ENCODE peak calls at places on chromosomes 4 and X, in nine cellular contexts. One of them, this sample, is unnamed.

GRCh38 chr4:56038763-56039162 is 90.0 kb downstream of the CEP135 start:
- DNase-seq in thyroid gland: no peak
- DNase-seq in K562: no peak
- DNase-seq in body of pancreas: no peak
- DNase-seq in sigmoid colon: no peak
- DNase-seq in H54: no peak
- DNase-seq in suprapubic skin: no peak
- DNase-seq in ovary: no peak
- DNase-seq in A549: no peak
- DNase-seq in this sample: no peak

GRCh38 chr4:69584135-69584534 is 55.3 kb downstream of the UGT2A2 start:
- DNase-seq in thyroid gland: no peak
- DNase-seq in K562: no peak
- DNase-seq in body of pancreas: no peak
- DNase-seq in sigmoid colon: no peak
- DNase-seq in H54: no peak
- DNase-seq in suprapubic skin: no peak
- DNase-seq in ovary: no peak
- DNase-seq in A549: no peak
- DNase-seq in this sample: no peak

GRCh38 chr4:182854466-182854865 is 62.7 kb downstream of the DCTD start:
- DNase-seq in thyroid gland: no peak
- DNase-seq in K562: no peak
- DNase-seq in body of pancreas: no peak
- DNase-seq in sigmoid colon: no peak
- DNase-seq in H54: no peak
- DNase-seq in suprapubic skin: no peak
- DNase-seq in ovary: no peak
- DNase-seq in A549: no peak
- DNase-seq in this sample: no peak

GRCh38 chr4:80507077-80507476 is 171.5 kb downstream of the CFAP299 start:
- DNase-seq in thyroid gland: no peak
- DNase-seq in K562: peak
- DNase-seq in body of pancreas: no peak
- DNase-seq in sigmoid colon: no peak
- DNase-seq in H54: no peak
- DNase-seq in suprapubic skin: no peak
- DNase-seq in ovary: no peak
- DNase-seq in A549: no peak
- DNase-seq in this sample: no peak

GRCh38 chrX:49988128-49988527 is 65.7 kb downstream of the CLCN5 start:
- DNase-seq in thyroid gland: no peak
- DNase-seq in K562: no peak
- DNase-seq in body of pancreas: no peak
- DNase-seq in sigmoid colon: no peak
- DNase-seq in H54: no peak
- DNase-seq in suprapubic skin: no peak
- DNase-seq in ovary: no peak
- DNase-seq in A549: no peak
- DNase-seq in this sample: no peak

GRCh38 chr4:154707877-154708276 is 35.9 kb upstream of the LRAT start:
- DNase-seq in thyroid gland: no peak
- DNase-seq in K562: no peak
- DNase-seq in body of pancreas: no peak
- DNase-seq in sigmoid colon: no peak
- DNase-seq in H54: no peak
- DNase-seq in suprapubic skin: no peak
- DNase-seq in ovary: no peak
- DNase-seq in A549: no peak
- DNase-seq in this sample: no peak

GRCh38 chrX:56564921-56565861 is 1.8 kb downstream of the UBQLN2 start:
- DNase-seq in thyroid gland: no peak
- DNase-seq in K562: peak
- DNase-seq in body of pancreas: no peak
- DNase-seq in sigmoid colon: no peak
- DNase-seq in H54: no peak
- DNase-seq in suprapubic skin: no peak
- DNase-seq in ovary: no peak
- DNase-seq in A549: no peak
- DNase-seq in this sample: no peak

GRCh38 chr4:105433421-105433820 is 40.4 kb downstream of the PPA2 start:
- DNase-seq in thyroid gland: no peak
- DNase-seq in K562: no peak
- DNase-seq in body of pancreas: no peak
- DNase-seq in sigmoid colon: no peak
- DNase-seq in H54: no peak
- DNase-seq in suprapubic skin: no peak
- DNase-seq in ovary: no peak
- DNase-seq in A549: no peak
- DNase-seq in this sample: no peak

GRCh38 chrX:22373766-22374165 is 101.1 kb downstream of the CBLL2 start:
- DNase-seq in thyroid gland: no peak
- DNase-seq in K562: no peak
- DNase-seq in body of pancreas: no peak
- DNase-seq in sigmoid colon: no peak
- DNase-seq in H54: no peak
- DNase-seq in suprapubic skin: no peak
- DNase-seq in ovary: no peak
- DNase-seq in A549: no peak
- DNase-seq in this sample: no peak

GRCh38 chr4:122903766-122904165 is 18.6 kb downstream of the NUDT6 start:
- DNase-seq in thyroid gland: no peak
- DNase-seq in K562: no peak
- DNase-seq in body of pancreas: no peak
- DNase-seq in sigmoid colon: no peak
- DNase-seq in H54: no peak
- DNase-seq in suprapubic skin: no peak
- DNase-seq in ovary: no peak
- DNase-seq in A549: no peak
- DNase-seq in this sample: no peak

GRCh38 chrX:27619975-27620374 is 29.8 kb downstream of the DCAF8L2 start:
- DNase-seq in thyroid gland: no peak
- DNase-seq in K562: no peak
- DNase-seq in body of pancreas: no peak
- DNase-seq in sigmoid colon: no peak
- DNase-seq in H54: no peak
- DNase-seq in suprapubic skin: no peak
- DNase-seq in ovary: no peak
- DNase-seq in A549: no peak
- DNase-seq in this sample: no peak

GRCh38 chrX:98067611-98068010 is 1183.9 kb downstream of the RPA4 start:
- DNase-seq in thyroid gland: no peak
- DNase-seq in K562: no peak
- DNase-seq in body of pancreas: no peak
- DNase-seq in sigmoid colon: no peak
- DNase-seq in H54: no peak
- DNase-seq in suprapubic skin: no peak
- DNase-seq in ovary: no peak
- DNase-seq in A549: no peak
- DNase-seq in this sample: no peak

GRCh38 chr4:19783667-19784223 is 468.0 kb upstream of the SLIT2 start:
- DNase-seq in thyroid gland: no peak
- DNase-seq in K562: no peak
- DNase-seq in body of pancreas: no peak
- DNase-seq in sigmoid colon: no peak
- DNase-seq in H54: no peak
- DNase-seq in suprapubic skin: no peak
- DNase-seq in ovary: no peak
- DNase-seq in A549: no peak
- DNase-seq in this sample: no peak

GRCh38 chr4:88162636-88163035 is 4.2 kb upstream of the ABCG2 start:
- DNase-seq in thyroid gland: no peak
- DNase-seq in K562: no peak
- DNase-seq in body of pancreas: no peak
- DNase-seq in sigmoid colon: no peak
- DNase-seq in H54: no peak
- DNase-seq in suprapubic skin: no peak
- DNase-seq in ovary: no peak
- DNase-seq in A549: no peak
- DNase-seq in this sample: no peak

GRCh38 chr4:42865572-42866189 is 26.8 kb upstream of the GRXCR1 start:
- DNase-seq in thyroid gland: peak
- DNase-seq in K562: peak
- DNase-seq in body of pancreas: peak
- DNase-seq in sigmoid colon: no peak
- DNase-seq in H54: no peak
- DNase-seq in suprapubic skin: no peak
- DNase-seq in ovary: no peak
- DNase-seq in A549: peak
- DNase-seq in this sample: peak

GRCh38 chr4:122500852-122501501 is 44.5 kb upstream of the IL2 start:
- DNase-seq in thyroid gland: no peak
- DNase-seq in K562: peak
- DNase-seq in body of pancreas: no peak
- DNase-seq in sigmoid colon: no peak
- DNase-seq in H54: no peak
- DNase-seq in suprapubic skin: no peak
- DNase-seq in ovary: no peak
- DNase-seq in A549: no peak
- DNase-seq in this sample: no peak

GRCh38 chr4:183837222-183837621 is 67.9 kb upstream of the STOX2 start:
- DNase-seq in thyroid gland: no peak
- DNase-seq in K562: no peak
- DNase-seq in body of pancreas: no peak
- DNase-seq in sigmoid colon: no peak
- DNase-seq in H54: no peak
- DNase-seq in suprapubic skin: no peak
- DNase-seq in ovary: no peak
- DNase-seq in A549: no peak
- DNase-seq in this sample: no peak

GRCh38 chr4:103150677-103151076 is 47.5 kb downstream of the CENPE start:
- DNase-seq in thyroid gland: no peak
- DNase-seq in K562: no peak
- DNase-seq in body of pancreas: no peak
- DNase-seq in sigmoid colon: no peak
- DNase-seq in H54: no peak
- DNase-seq in suprapubic skin: no peak
- DNase-seq in ovary: no peak
- DNase-seq in A549: peak
- DNase-seq in this sample: no peak

GRCh38 chr4:153728660-153729059 is 31.2 kb downstream of the RNF175 start:
- DNase-seq in thyroid gland: no peak
- DNase-seq in K562: no peak
- DNase-seq in body of pancreas: no peak
- DNase-seq in sigmoid colon: no peak
- DNase-seq in H54: no peak
- DNase-seq in suprapubic skin: no peak
- DNase-seq in ovary: no peak
- DNase-seq in A549: no peak
- DNase-seq in this sample: no peak

GRCh38 chr4:72538006-72538405 is 31.0 kb downstream of the ADAMTS3 start:
- DNase-seq in thyroid gland: no peak
- DNase-seq in K562: no peak
- DNase-seq in body of pancreas: no peak
- DNase-seq in sigmoid colon: no peak
- DNase-seq in H54: no peak
- DNase-seq in suprapubic skin: no peak
- DNase-seq in ovary: no peak
- DNase-seq in A549: no peak
- DNase-seq in this sample: no peak

GRCh38 chr4:532588-533317 is 33.7 kb downstream of the PIGG start:
- DNase-seq in thyroid gland: no peak
- DNase-seq in K562: peak
- DNase-seq in body of pancreas: no peak
- DNase-seq in sigmoid colon: no peak
- DNase-seq in H54: peak
- DNase-seq in suprapubic skin: no peak
- DNase-seq in ovary: no peak
- DNase-seq in A549: peak
- DNase-seq in this sample: no peak

DNA sequence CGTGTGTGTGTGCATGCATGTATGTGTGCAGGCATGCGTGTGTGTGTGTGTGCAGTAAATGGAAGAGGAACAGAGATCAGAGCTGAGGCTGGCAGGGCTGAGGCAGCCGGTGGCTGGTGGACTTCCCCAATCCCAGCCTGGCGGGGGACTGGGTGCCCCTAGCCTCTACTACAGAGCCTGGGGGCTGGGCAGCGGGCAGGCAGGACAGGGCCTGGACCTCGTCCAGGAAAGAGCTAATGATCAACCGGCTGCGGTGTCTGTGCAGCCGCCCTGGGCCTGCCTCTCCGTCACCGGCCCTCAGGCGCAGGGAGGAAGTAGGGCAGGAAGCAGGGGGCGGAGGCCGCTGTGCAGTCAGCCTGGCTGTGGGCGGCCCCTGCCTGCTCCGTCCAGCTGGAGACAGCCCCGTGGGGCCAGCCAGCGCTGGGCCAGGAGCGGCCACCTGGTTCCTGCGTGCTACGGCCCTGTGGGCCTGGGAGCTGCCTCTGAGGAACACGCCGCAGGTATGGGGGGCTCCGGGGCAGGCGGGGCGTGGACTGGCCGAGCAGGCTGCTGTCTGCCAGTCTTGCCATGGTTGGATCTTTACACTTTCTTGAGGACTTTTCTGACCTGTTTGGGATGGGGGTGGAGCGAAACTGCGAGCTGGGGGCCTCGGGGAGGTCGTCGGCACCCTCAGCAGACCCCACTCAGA is at the start of gene SH3TC1:
- DNase-seq in thyroid gland: peak
- DNase-seq in K562: peak
- DNase-seq in body of pancreas: peak
- DNase-seq in sigmoid colon: peak
- DNase-seq in H54: peak
- DNase-seq in suprapubic skin: peak
- DNase-seq in ovary: peak
- DNase-seq in A549: peak
- DNase-seq in this sample: peak
- TF ChIP-seq POLR2A in thyroid gland: peak
- TF ChIP-seq POLR2A in K562: no peak
- TF ChIP-seq POLR2A in body of pancreas: peak
- TF ChIP-seq POLR2A in sigmoid colon: peak
- TF ChIP-seq POLR2A in H54: peak
- TF ChIP-seq POLR2A in suprapubic skin: peak
- TF ChIP-seq POLR2A in ovary: no peak
- TF ChIP-seq POLR2A in A549: no peak
- TF ChIP-seq POLR2A in this sample: peak

GRCh38 chr4:112704991-112705845 is 68.3 kb downstream of the LARP7 start:
- DNase-seq in thyroid gland: peak
- DNase-seq in K562: no peak
- DNase-seq in body of pancreas: peak
- DNase-seq in sigmoid colon: peak
- DNase-seq in H54: peak
- DNase-seq in suprapubic skin: no peak
- DNase-seq in ovary: peak
- DNase-seq in A549: peak
- DNase-seq in this sample: no peak
- TF ChIP-seq POLR2A in thyroid gland: no peak
- TF ChIP-seq POLR2A in K562: no peak
- TF ChIP-seq POLR2A in body of pancreas: no peak
- TF ChIP-seq POLR2A in sigmoid colon: no peak
- TF ChIP-seq POLR2A in H54: no peak
- TF ChIP-seq POLR2A in suprapubic skin: no peak
- TF ChIP-seq POLR2A in ovary: no peak
- TF ChIP-seq POLR2A in A549: no peak
- TF ChIP-seq POLR2A in this sample: no peak

GRCh38 chr4:99947190-99947578 is 766 bp upstream of the DNAJB14 start:
- DNase-seq in thyroid gland: no peak
- DNase-seq in K562: no peak
- DNase-seq in body of pancreas: no peak
- DNase-seq in sigmoid colon: no peak
- DNase-seq in H54: no peak
- DNase-seq in suprapubic skin: no peak
- DNase-seq in ovary: no peak
- DNase-seq in A549: no peak
- DNase-seq in this sample: no peak
- TF ChIP-seq POLR2A in thyroid gland: no peak
- TF ChIP-seq POLR2A in K562: peak
- TF ChIP-seq POLR2A in body of pancreas: no peak
- TF ChIP-seq POLR2A in sigmoid colon: no peak
- TF ChIP-seq POLR2A in H54: no peak
- TF ChIP-seq POLR2A in suprapubic skin: no peak
- TF ChIP-seq POLR2A in ovary: no peak
- TF ChIP-seq POLR2A in A549: no peak
- TF ChIP-seq POLR2A in this sample: no peak

GRCh38 chrX:67480789-67481188 is 63.0 kb upstream of the AR start:
- DNase-seq in thyroid gland: no peak
- DNase-seq in K562: no peak
- DNase-seq in body of pancreas: no peak
- DNase-seq in sigmoid colon: no peak
- DNase-seq in H54: no peak
- DNase-seq in suprapubic skin: no peak
- DNase-seq in ovary: no peak
- DNase-seq in A549: no peak
- DNase-seq in this sample: no peak
- TF ChIP-seq POLR2A in thyroid gland: no peak
- TF ChIP-seq POLR2A in K562: no peak
- TF ChIP-seq POLR2A in body of pancreas: no peak
- TF ChIP-seq POLR2A in sigmoid colon: no peak
- TF ChIP-seq POLR2A in H54: no peak
- TF ChIP-seq POLR2A in suprapubic skin: no peak
- TF ChIP-seq POLR2A in ovary: no peak
- TF ChIP-seq POLR2A in A549: no peak
- TF ChIP-seq POLR2A in this sample: no peak